ENCODE peak calls at places on chromosome 22, in five cellular contexts. W is amniotic stem cell; B is activated CD4-positive, alpha-beta T cell treated with anti-CD3 and anti-CD28 coated beads, Interleukin-2, amount 10 ng/mL, durations not matched to agents 7 days and 5 days; P is COR-L47; M is dermis blood vessel endothelial cell. A is an unnamed sample.

GRCh38 chr22:50726643-50727340 is 11.2 kb upstream of the ACR start:
- DNase-seq in W (no peak), B (no peak), P (no peak), M (no peak), A (no peak)

GRCh38 chr22:22877523-22878210 is 9.9 kb upstream of the IGLL5 start:
- DNase-seq in W (no peak), B (peak), P (peak), M (peak), A (no peak)

GRCh38 chr22:25775501-25775900 is 33.5 kb downstream of the MYO18B start:
- DNase-seq in W (no peak), B (no peak), P (no peak), M (peak), A (no peak)

GRCh38 chr22:39405346-39406085 is 5.9 kb downstream of the TAB1 start:
- DNase-seq in W (no peak), B (no peak), P (no peak), M (peak), A (no peak)

GRCh38 chr22:45164217-45165123 is 745 bp downstream of the NUP50 start:
- DNase-seq in W (no peak), B (peak), P (no peak), M (peak), A (no peak)

GRCh38 chr22:36243996-36244395 is 4.7 kb upstream of the APOL2 start:
- DNase-seq in W (no peak), B (no peak), P (no peak), M (no peak), A (no peak)

GRCh38 chr22:17738386-17739128 is 35.7 kb downstream of the BID start:
- DNase-seq in W (no peak), B (no peak), P (no peak), M (no peak), A (no peak)

GRCh38 chr22:35437038-35437437 is 37.1 kb downstream of the MCM5 start:
- DNase-seq in W (no peak), B (no peak), P (no peak), M (peak), A (no peak)

GRCh38 chr22:40512426-40513136 is 123.9 kb downstream of the MRTFA start:
- DNase-seq in W (peak), B (no peak), P (no peak), M (no peak), A (peak)

GRCh38 chr22:27381552-27381951 is 420.0 kb downstream of the MN1 start:
- DNase-seq in W (no peak), B (no peak), P (no peak), M (no peak), A (no peak)

GRCh38 chr22:42915980-42916765 is 59.1 kb upstream of the ARFGAP3 start:
- DNase-seq in W (no peak), B (no peak), P (no peak), M (no peak), A (no peak)

GRCh38 chr22:37330200-37331033 is 48.1 kb downstream of the CYTH4 start:
- DNase-seq in W (no peak), B (peak), P (peak), M (peak), A (peak)